ENCODE peak calls at places on chromosome 6, in six cellular contexts. P is pancreas; V is NCI-H446; W is NCI-H1092 treated with DMSO at 0.1 percent for 48 hours; M is NCI-H748 treated with DMSO at 0.1 percent for 48 hours; X is stimulated activated CD4-positive, alpha-beta T cell treated with anti-CD3 and anti-CD28 coated beads, Interleukin-4, amount 100 ng/mL, for 1 hour. O is an unnamed sample.

GRCh38 chr6:52746213-52746612 is 17.1 kb downstream of the GSTA2 start:
- DNase-seq in X (no peak), W (no peak), P (no peak), V (no peak), M (no peak), O (no peak)

GRCh38 chr6:7053125-7053784 is 54.5 kb upstream of the RREB1 start:
- DNase-seq in X (no peak), P (no peak), M (no peak), W (no peak), V (no peak), O (no peak)

GRCh38 chr6:87661503-87661902 is 40.5 kb downstream of the AKIRIN2 start:
- DNase-seq in X (no peak), W (no peak), M (no peak), P (no peak), V (no peak), O (no peak)

GRCh38 chr6:5684320-5684719 is 322.4 kb downstream of the NRN1 start:
- DNase-seq in X (no peak), P (no peak), W (peak), V (no peak), M (no peak), O (no peak)

GRCh38 chr6:170253226-170253909 is 37.5 kb downstream of the DLL1 start:
- DNase-seq in X (no peak), P (peak), M (no peak), V (no peak), W (peak), O (no peak)

GRCh38 chr6:96381246-96381645 is 140.4 kb upstream of the UFL1 start:
- DNase-seq in W (no peak), V (no peak), M (no peak), X (no peak), P (no peak), O (no peak)

GRCh38 chr6:124676033-124676432 is 286.2 kb upstream of the RNF217 start:
- DNase-seq in W (no peak), M (no peak), P (no peak), V (no peak), X (no peak), O (no peak)

GRCh38 chr6:53679446-53679933 is 13.9 kb upstream of the KLHL31 start:
- DNase-seq in W (no peak), X (no peak), M (no peak), P (no peak), V (no peak), O (no peak)

GRCh38 chr6:44003345-44004061 is 123.7 kb downstream of the MRPL14 start:
- DNase-seq in V (no peak), M (no peak), P (peak), W (no peak), X (peak), O (no peak)

GRCh38 chr6:99818161-99818560 is 175.9 kb downstream of the MCHR2 start:
- DNase-seq in V (no peak), W (no peak), P (no peak), X (no peak), M (no peak), O (no peak)

GRCh38 chr6:30450908-30451818 is 38.1 kb upstream of the HLA-E start:
- DNase-seq in V (no peak), P (peak), M (no peak), W (no peak), X (peak), O (peak)

GRCh38 chr6:158324136-158324535 is 11.9 kb downstream of the TULP4 start:
- DNase-seq in P (no peak), W (no peak), X (no peak), V (no peak), M (no peak), O (no peak)

GRCh38 chr6:166715065-166715464 is 88.0 kb upstream of the RPS6KA2 start:
- DNase-seq in X (no peak), W (no peak), M (no peak), P (no peak), V (no peak), O (no peak)

GRCh38 chr6:24524801-24525200 is 30.0 kb downstream of the ALDH5A1 start:
- DNase-seq in X (no peak), M (peak), V (peak), W (peak), P (no peak), O (no peak)

GRCh38 chr6:422423-423061 is 31.0 kb downstream of the IRF4 start:
- DNase-seq in X (peak), W (no peak), V (no peak), M (no peak), P (no peak), O (no peak)